ENCODE peak calls at places on chromosomes 2 and 18, in seven cellular contexts. One of them, this sample, is unnamed.
A peak's percentile ranks its signal among the peaks of the same experiment; 100 is the strongest.

GRCh38 chr18:68056936-68057335 is 540.4 kb upstream of the DSEL start:
- DNase-seq in heart left ventricle: no peak
- DNase-seq in right lobe of liver: no peak
- DNase-seq in A549: no peak
- DNase-seq in IMR-90: peak; percentile 8
- DNase-seq in breast epithelium: no peak
- DNase-seq in adrenal gland: no peak
- DNase-seq in this sample: no peak

GRCh38 chr2:86337235-86338099 is at the start of gene REEP1:
- DNase-seq in A549: no peak
- DNase-seq in adrenal gland: no peak
- DNase-seq in IMR-90: no peak
- DNase-seq in heart left ventricle: peak; percentile 57
- DNase-seq in right lobe of liver: no peak
- DNase-seq in breast epithelium: no peak
- DNase-seq in this sample: peak; percentile 9

GRCh38 chr2:235045336-235045972 is 93.6 kb downstream of the SH3BP4 start:
- DNase-seq in IMR-90: no peak
- DNase-seq in A549: no peak
- DNase-seq in breast epithelium: no peak
- DNase-seq in adrenal gland: no peak
- DNase-seq in right lobe of liver: no peak
- DNase-seq in heart left ventricle: no peak
- DNase-seq in this sample: no peak

GRCh38 chr2:158900345-158900744 is 68.1 kb upstream of the TANC1 start:
- DNase-seq in breast epithelium: no peak
- DNase-seq in IMR-90: no peak
- DNase-seq in A549: no peak
- DNase-seq in right lobe of liver: no peak
- DNase-seq in adrenal gland: no peak
- DNase-seq in heart left ventricle: no peak
- DNase-seq in this sample: no peak

GRCh38 chr2:167981945-167982344 is 265.4 kb downstream of the STK39 start:
- DNase-seq in IMR-90: no peak
- DNase-seq in breast epithelium: no peak
- DNase-seq in A549: no peak
- DNase-seq in heart left ventricle: no peak
- DNase-seq in adrenal gland: no peak
- DNase-seq in right lobe of liver: no peak
- DNase-seq in this sample: no peak

GRCh38 chr2:68911714-68912510 is 40.7 kb upstream of the BMP10 start:
- DNase-seq in A549: no peak
- DNase-seq in IMR-90: no peak
- DNase-seq in right lobe of liver: no peak
- DNase-seq in breast epithelium: no peak
- DNase-seq in heart left ventricle: no peak
- DNase-seq in adrenal gland: no peak
- DNase-seq in this sample: no peak

GRCh38 chr18:54957295-54957694 is 2.0 kb downstream of the CCDC68 start:
- DNase-seq in A549: no peak
- DNase-seq in breast epithelium: no peak
- DNase-seq in adrenal gland: no peak
- DNase-seq in heart left ventricle: no peak
- DNase-seq in IMR-90: no peak
- DNase-seq in right lobe of liver: no peak
- DNase-seq in this sample: no peak

GRCh38 chr18:27778441-27778840 is 398.5 kb downstream of the CDH2 start:
- DNase-seq in A549: peak; percentile 6
- DNase-seq in breast epithelium: no peak
- DNase-seq in heart left ventricle: no peak
- DNase-seq in IMR-90: peak; percentile 17
- DNase-seq in adrenal gland: no peak
- DNase-seq in right lobe of liver: no peak
- DNase-seq in this sample: no peak

GRCh38 chr2:138502253-138503086 is 900 bp downstream of the SPOPL start:
- DNase-seq in heart left ventricle: no peak
- DNase-seq in breast epithelium: no peak
- DNase-seq in adrenal gland: no peak
- DNase-seq in right lobe of liver: no peak
- DNase-seq in A549: no peak
- DNase-seq in IMR-90: no peak
- DNase-seq in this sample: peak; percentile 51

GRCh38 chr2:172710584-172711024 is 25.0 kb upstream of the RAPGEF4 start:
- DNase-seq in breast epithelium: no peak
- DNase-seq in heart left ventricle: peak; percentile 35
- DNase-seq in IMR-90: peak; percentile 95
- DNase-seq in right lobe of liver: no peak
- DNase-seq in A549: peak; percentile 66
- DNase-seq in adrenal gland: no peak
- DNase-seq in this sample: peak; percentile 53

GRCh38 chr2:203867561-203868200 is at the start of gene CTLA4:
- DNase-seq in IMR-90: no peak
- DNase-seq in breast epithelium: no peak
- DNase-seq in adrenal gland: no peak
- DNase-seq in A549: no peak
- DNase-seq in heart left ventricle: no peak
- DNase-seq in right lobe of liver: no peak
- DNase-seq in this sample: no peak

GRCh38 chr2:53497020-53497419 is 270.6 kb upstream of the CHAC2 start:
- DNase-seq in IMR-90: no peak
- DNase-seq in right lobe of liver: no peak
- DNase-seq in heart left ventricle: no peak
- DNase-seq in breast epithelium: no peak
- DNase-seq in A549: no peak
- DNase-seq in adrenal gland: no peak
- DNase-seq in this sample: no peak

GRCh38 chr2:10326151-10326616 is 23.5 kb downstream of the HPCAL1 start:
- DNase-seq in breast epithelium: no peak
- DNase-seq in adrenal gland: no peak
- DNase-seq in heart left ventricle: no peak
- DNase-seq in right lobe of liver: no peak
- DNase-seq in A549: no peak
- DNase-seq in IMR-90: no peak
- DNase-seq in this sample: no peak

GRCh38 chr18:74172697-74173433 is 24.5 kb downstream of the TIMM21 start:
- DNase-seq in breast epithelium: no peak
- DNase-seq in adrenal gland: no peak
- DNase-seq in A549: peak; percentile 9
- DNase-seq in IMR-90: no peak
- DNase-seq in heart left ventricle: no peak
- DNase-seq in right lobe of liver: no peak
- DNase-seq in this sample: no peak

GRCh38 chr2:191145769-191146471 is 4.9 kb downstream of the STAT4 start:
- DNase-seq in heart left ventricle: no peak
- DNase-seq in IMR-90: no peak
- DNase-seq in A549: no peak
- DNase-seq in adrenal gland: no peak
- DNase-seq in breast epithelium: no peak
- DNase-seq in right lobe of liver: no peak
- DNase-seq in this sample: no peak

GRCh38 chr2:236177967-236178909 is 10.1 kb upstream of the GBX2 start:
- DNase-seq in A549: peak; percentile 87
- DNase-seq in right lobe of liver: peak; percentile 67
- DNase-seq in adrenal gland: peak; percentile 22
- DNase-seq in IMR-90: peak; percentile 30
- DNase-seq in breast epithelium: no peak
- DNase-seq in heart left ventricle: peak; percentile 62
- DNase-seq in this sample: peak; percentile 54

GRCh38 chr2:201960300-201960699 is 73.4 kb upstream of the FZD7 start:
- DNase-seq in adrenal gland: no peak
- DNase-seq in breast epithelium: no peak
- DNase-seq in heart left ventricle: no peak
- DNase-seq in right lobe of liver: no peak
- DNase-seq in IMR-90: no peak
- DNase-seq in A549: no peak
- DNase-seq in this sample: no peak

GRCh38 chr2:175282300-175282699 is 100.8 kb upstream of the ATP5MC3 start:
- DNase-seq in right lobe of liver: no peak
- DNase-seq in IMR-90: peak; percentile 28
- DNase-seq in A549: peak; percentile 32
- DNase-seq in adrenal gland: no peak
- DNase-seq in heart left ventricle: no peak
- DNase-seq in breast epithelium: no peak
- DNase-seq in this sample: peak; percentile 14

GRCh38 chr18:22346968-22347611 is 70.6 kb downstream of the CTAGE1 start:
- DNase-seq in IMR-90: peak; percentile 73
- DNase-seq in right lobe of liver: peak; percentile 96
- DNase-seq in A549: no peak
- DNase-seq in adrenal gland: peak; percentile 93
- DNase-seq in heart left ventricle: peak; percentile 85
- DNase-seq in breast epithelium: no peak
- DNase-seq in this sample: no peak

GRCh38 chr2:32051836-32052439 is 11.4 kb upstream of the SPAST start:
- DNase-seq in heart left ventricle: no peak
- DNase-seq in IMR-90: no peak
- DNase-seq in A549: no peak
- DNase-seq in breast epithelium: no peak
- DNase-seq in adrenal gland: no peak
- DNase-seq in right lobe of liver: no peak
- DNase-seq in this sample: no peak
- TF ChIP-seq POLR2A in heart left ventricle: no peak
- TF ChIP-seq POLR2A in IMR-90: no peak
- TF ChIP-seq POLR2A in A549: no peak
- TF ChIP-seq POLR2A in breast epithelium: no peak
- TF ChIP-seq POLR2A in adrenal gland: no peak
- TF ChIP-seq POLR2A in right lobe of liver: no peak
- TF ChIP-seq POLR2A in this sample: no peak

DNA sequence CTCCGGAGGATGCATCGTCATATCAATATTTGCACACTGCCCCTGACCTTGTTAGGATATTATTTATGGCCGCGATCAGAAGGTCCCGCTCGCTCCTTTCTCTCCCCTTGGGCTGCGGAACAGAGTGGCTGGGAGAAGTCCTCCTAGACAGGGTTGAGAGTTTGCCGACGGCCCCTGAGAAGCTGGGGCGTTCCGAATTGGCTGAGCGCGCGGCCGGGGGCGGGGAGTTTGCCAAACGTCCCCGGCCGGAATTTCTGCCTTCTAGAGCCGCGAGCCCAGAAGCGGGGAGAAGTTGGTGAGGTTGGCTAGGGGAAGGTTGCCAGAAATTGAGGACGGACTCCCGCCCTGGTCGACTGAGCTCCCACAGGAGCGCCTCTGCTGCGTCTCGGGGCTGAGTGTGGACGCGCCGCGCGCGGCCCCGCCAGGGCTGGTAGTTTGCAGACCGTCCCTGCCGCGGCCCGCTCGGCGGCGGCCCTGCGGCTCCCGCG is 134.2 kb upstream of the MGAT5 start:
- DNase-seq in adrenal gland: peak; percentile 92
- DNase-seq in right lobe of liver: peak; percentile 93
- DNase-seq in IMR-90: peak; percentile 92
- DNase-seq in breast epithelium: peak; percentile 88
- DNase-seq in heart left ventricle: peak; percentile 93
- DNase-seq in A549: peak; percentile 87
- DNase-seq in this sample: peak; percentile 79
- TF ChIP-seq POLR2A in adrenal gland: peak; percentile 68
- TF ChIP-seq POLR2A in right lobe of liver: peak; percentile 86
- TF ChIP-seq POLR2A in IMR-90: peak; percentile 44
- TF ChIP-seq POLR2A in breast epithelium: no peak
- TF ChIP-seq POLR2A in heart left ventricle: peak; percentile 94
- TF ChIP-seq POLR2A in A549: peak; percentile 75
- TF ChIP-seq POLR2A in this sample: no peak

GRCh38 chr2:219443697-219444023 is 9.0 kb downstream of the SPEG start:
- DNase-seq in heart left ventricle: no peak
- DNase-seq in right lobe of liver: no peak
- DNase-seq in A549: no peak
- DNase-seq in breast epithelium: no peak
- DNase-seq in adrenal gland: no peak
- DNase-seq in IMR-90: no peak
- DNase-seq in this sample: no peak

GRCh38 chr2:219443016-219443696 is 8.5 kb downstream of the SPEG start:
- DNase-seq in right lobe of liver: no peak
- DNase-seq in breast epithelium: no peak
- DNase-seq in adrenal gland: no peak
- DNase-seq in A549: no peak
- DNase-seq in heart left ventricle: no peak
- DNase-seq in IMR-90: peak; percentile 17
- DNase-seq in this sample: no peak

GRCh38 chr2:219442206-219443015 is 7.8 kb downstream of the SPEG start:
- DNase-seq in breast epithelium: no peak
- DNase-seq in heart left ventricle: no peak
- DNase-seq in IMR-90: no peak
- DNase-seq in right lobe of liver: no peak
- DNase-seq in adrenal gland: no peak
- DNase-seq in A549: no peak
- DNase-seq in this sample: no peak

GRCh38 chr2:219440388-219441256 is 6.0 kb downstream of the SPEG start:
- DNase-seq in IMR-90: peak; percentile 25
- DNase-seq in right lobe of liver: no peak
- DNase-seq in breast epithelium: no peak
- DNase-seq in heart left ventricle: no peak
- DNase-seq in A549: peak; percentile 14
- DNase-seq in adrenal gland: no peak
- DNase-seq in this sample: no peak

DNA sequence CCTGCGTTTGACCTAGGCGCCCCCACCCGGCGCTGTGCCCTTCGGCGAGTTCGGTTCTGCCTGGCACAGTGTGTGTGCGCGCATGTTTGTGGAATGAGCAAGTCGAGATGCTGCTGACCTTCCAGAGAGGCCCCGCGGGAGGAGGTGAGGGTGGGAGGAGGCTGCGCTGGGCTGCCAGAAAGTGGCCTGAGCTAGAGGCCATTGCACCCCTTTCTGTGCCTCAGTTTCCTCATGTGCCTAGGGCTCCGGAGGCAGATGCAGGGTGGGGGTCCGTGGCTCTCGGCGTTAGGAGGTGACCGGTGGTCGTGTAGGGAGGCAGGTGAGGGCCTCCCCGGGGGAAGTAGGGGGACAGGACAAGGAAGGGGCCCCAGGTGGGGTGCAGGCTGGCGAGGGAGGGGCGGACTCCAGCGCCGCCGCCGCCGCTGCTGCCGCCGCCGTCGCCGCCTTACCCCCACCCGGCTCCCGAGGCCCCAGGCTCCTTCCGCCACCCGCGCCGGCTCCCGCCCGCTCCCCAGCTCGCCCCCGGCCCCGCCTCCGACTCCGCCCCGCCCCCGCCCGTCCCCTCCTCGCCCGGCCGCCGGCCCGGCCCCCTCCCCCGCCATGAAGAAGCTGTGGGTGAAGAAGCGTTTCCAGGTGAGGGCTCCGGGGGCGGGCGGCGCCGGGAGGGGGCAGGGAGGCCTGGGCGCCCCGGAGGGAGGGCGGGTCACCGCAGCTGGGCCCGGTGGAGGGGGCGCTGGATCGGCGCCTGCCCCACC is 7.0 kb downstream of the SPEG start:
- DNase-seq in heart left ventricle: peak; percentile 64
- DNase-seq in IMR-90: peak; percentile 54
- DNase-seq in right lobe of liver: no peak
- DNase-seq in breast epithelium: no peak
- DNase-seq in adrenal gland: no peak
- DNase-seq in A549: peak; percentile 46
- DNase-seq in this sample: no peak
- TF ChIP-seq POLR2A in heart left ventricle: peak; percentile 28
- TF ChIP-seq POLR2A in IMR-90: no peak
- TF ChIP-seq POLR2A in right lobe of liver: no peak
- TF ChIP-seq POLR2A in breast epithelium: no peak
- TF ChIP-seq POLR2A in adrenal gland: no peak
- TF ChIP-seq POLR2A in A549: no peak
- TF ChIP-seq POLR2A in this sample: no peak

DNA sequence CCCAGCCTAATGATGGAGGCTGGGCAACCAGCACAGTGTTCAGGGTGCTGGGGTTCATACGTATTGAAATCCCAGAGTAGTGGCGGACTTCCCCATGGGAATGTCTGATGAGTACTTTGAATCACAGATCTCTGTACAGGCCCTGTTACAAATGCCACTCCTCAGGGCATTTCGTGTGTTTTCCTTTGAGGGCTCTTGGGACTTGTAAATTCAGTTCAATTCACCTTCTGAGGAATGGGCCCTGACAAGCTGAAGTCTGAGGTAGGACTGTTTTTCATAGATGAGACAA is 288 bp upstream of the RDH14 start:
- DNase-seq in heart left ventricle: no peak
- DNase-seq in A549: no peak
- DNase-seq in IMR-90: no peak
- DNase-seq in breast epithelium: no peak
- DNase-seq in adrenal gland: no peak
- DNase-seq in right lobe of liver: no peak
- DNase-seq in this sample: no peak
- TF ChIP-seq POLR2A in heart left ventricle: no peak
- TF ChIP-seq POLR2A in A549: peak; percentile 61
- TF ChIP-seq POLR2A in IMR-90: no peak
- TF ChIP-seq POLR2A in breast epithelium: no peak
- TF ChIP-seq POLR2A in adrenal gland: no peak
- TF ChIP-seq POLR2A in right lobe of liver: no peak
- TF ChIP-seq POLR2A in this sample: peak; percentile 63

This sample was measured in erythroblast.